ENCODE peak calls at places on chromosomes 5 and 9, in nine cellular contexts. B, R, A, C, G, I, H, E and T are unnamed samples.

GRCh38 chr5:15501057-15501791 is 1.2 kb downstream of the FBXL7 start:
- DNase-seq in I (peak; percentile 72), E (peak; percentile 86), G (peak; percentile 83), B (peak; percentile 78), H (peak; percentile 18), A (no peak), C (peak; percentile 86), R (no peak), T (no peak)

GRCh38 chr9:114771901-114772300 is 33.9 kb downstream of the TNFSF15 start:
- DNase-seq in E (no peak), B (no peak), R (no peak), I (peak; percentile 35), C (no peak), H (no peak), A (no peak), G (no peak), T (no peak)

GRCh38 chr9:98556511-98556910 is 152.2 kb downstream of the GABBR2 start:
- DNase-seq in R (no peak), I (no peak), B (no peak), C (peak; percentile 60), G (no peak), E (no peak), H (no peak), A (no peak), T (no peak)

GRCh38 chr5:95916687-95917085 is 45.0 kb downstream of the ELL2 start:
- DNase-seq in E (no peak), A (no peak), C (no peak), B (no peak), R (no peak), G (no peak), H (no peak), I (no peak), T (no peak)

GRCh38 chr5:119019431-119020348 is 31.3 kb upstream of the DTWD2 start:
- DNase-seq in I (no peak), B (no peak), E (no peak), A (no peak), H (no peak), C (no peak), R (no peak), G (no peak), T (no peak)

GRCh38 chr9:19229725-19230355 is 653 bp upstream of the DENND4C start:
- DNase-seq in E (peak; percentile 37), B (no peak), H (no peak), C (peak; percentile 94), A (no peak), R (no peak), I (no peak), G (no peak), T (no peak)

GRCh38 chr9:129138476-129139232 is 27.4 kb downstream of the PTPA start:
- DNase-seq in H (no peak), E (no peak), G (peak; percentile 79), C (peak; percentile 93), I (peak; percentile 78), A (no peak), B (peak; percentile 77), R (peak; percentile 62), T (no peak)

GRCh38 chr5:92519717-92520632 is 1061.0 kb downstream of the NR2F1-AS1 start:
- DNase-seq in E (no peak), C (no peak), G (peak; percentile 57), I (peak; percentile 58), A (no peak), B (peak; percentile 40), R (no peak), H (no peak), T (no peak)

GRCh38 chr5:158886957-158887356 is 212.8 kb downstream of the EBF1 start:
- DNase-seq in R (no peak), B (no peak), I (no peak), G (no peak), C (no peak), A (no peak), E (no peak), H (no peak), T (no peak)

GRCh38 chr9:120394058-120394669 is 185.8 kb downstream of the CDK5RAP2 start:
- DNase-seq in G (peak; percentile 97), C (peak; percentile 8), A (no peak), B (peak; percentile 97), H (no peak), E (peak; percentile 79), R (no peak), I (peak; percentile 96), T (peak; percentile 90)
- H3K4me3 ChIP-seq in G (no peak overlapping the region), C (no peak overlapping the region), A (no peak overlapping the region), B (no peak overlapping the region), H (no peak overlapping the region), E (peak overlapping the region; percentile 15), R (no peak overlapping the region), I (no peak overlapping the region), T (no peak overlapping the region)

DNA sequence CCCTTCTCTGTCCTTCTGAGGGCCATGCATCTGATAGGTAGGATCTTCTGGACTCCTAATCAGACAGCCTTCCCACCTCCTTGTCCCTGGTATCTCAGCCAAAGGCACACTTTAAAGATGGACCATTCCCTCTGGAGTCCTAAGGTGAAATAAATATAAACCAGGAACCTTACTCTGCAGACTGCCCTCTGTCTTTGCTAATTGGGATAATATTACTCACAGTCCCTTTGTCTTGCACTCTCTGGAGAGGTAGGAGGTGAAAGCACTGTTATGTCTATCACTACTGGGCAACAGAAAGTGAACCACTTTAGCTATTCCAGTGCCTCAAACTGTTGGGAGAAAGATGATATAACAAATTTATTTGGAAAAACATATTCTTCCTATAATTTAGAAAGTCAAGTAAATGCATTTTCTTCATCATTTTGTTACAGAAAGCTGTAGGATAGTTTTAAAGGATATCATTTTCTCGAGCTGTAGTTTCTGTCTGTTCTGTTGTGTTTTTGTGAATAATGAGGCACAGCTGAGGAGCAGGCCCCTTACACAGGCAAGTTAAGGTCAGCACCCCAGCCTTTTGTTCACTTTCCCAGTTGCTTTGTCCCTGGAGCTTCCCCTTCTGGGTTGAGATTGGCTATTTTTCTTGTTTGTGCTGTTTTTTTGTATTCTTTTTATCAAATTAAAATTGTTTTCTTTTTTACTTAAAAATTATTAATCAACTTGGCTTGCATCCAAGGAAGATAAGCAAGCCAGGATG is 213.6 kb upstream of the ACTBL2 start:
- DNase-seq in H (no peak), G (no peak), C (no peak), I (no peak), A (no peak), R (no peak), E (no peak), B (peak; percentile 37), T (no peak)
- H3K4me3 ChIP-seq in H (no peak overlapping the region), G (no peak overlapping the region), C (no peak overlapping the region), I (no peak overlapping the region), A (no peak overlapping the region), R (no peak overlapping the region), E (no peak overlapping the region), B (no peak overlapping the region), T (no peak overlapping the region)

DNA sequence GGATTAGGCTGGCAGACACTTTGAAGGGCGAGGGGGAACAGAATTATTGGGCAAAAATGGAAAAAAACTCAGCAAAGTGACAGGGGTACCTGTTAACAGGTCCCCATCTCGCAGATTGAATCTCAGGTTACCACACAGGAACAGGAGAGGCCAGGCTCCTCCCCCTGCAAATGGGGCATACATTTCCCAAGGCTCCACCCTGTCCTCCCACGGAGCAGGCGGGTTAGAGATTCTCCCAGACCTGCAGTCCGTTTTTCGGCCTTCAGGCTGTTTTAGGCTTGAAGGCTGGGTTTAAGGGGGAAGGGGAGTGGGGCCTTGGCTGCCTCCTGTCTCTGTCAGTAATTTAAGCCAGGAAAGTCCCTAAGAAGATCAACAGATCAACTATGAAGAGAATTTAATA is 42.7 kb downstream of the LRRC70 start:
- DNase-seq in E (no peak), C (no peak), B (no peak), H (no peak), I (no peak), G (no peak), R (no peak), A (no peak), T (no peak)
- H3K4me3 ChIP-seq in E (no peak overlapping the region), C (no peak overlapping the region), B (no peak overlapping the region), H (no peak overlapping the region), I (no peak overlapping the region), G (no peak overlapping the region), R (no peak overlapping the region), A (no peak overlapping the region), T (no peak overlapping the region)

GRCh38 chr9:124377551-124377950 is 37.7 kb downstream of the PSMB7 start:
- DNase-seq in H (no peak), G (no peak), I (no peak), E (no peak), A (no peak), B (no peak), R (no peak), C (no peak), T (no peak)

GRCh38 chr9:124381073-124381945 is 33.9 kb downstream of the PSMB7 start:
- DNase-seq in A (no peak), I (peak; percentile 65), B (no peak), C (no peak), G (peak; percentile 61), E (peak; percentile 27), H (no peak), R (no peak), T (no peak)

GRCh38 chr9:124376329-124376728 is 38.9 kb downstream of the PSMB7 start:
- DNase-seq in R (no peak), H (no peak), A (no peak), E (no peak), I (no peak), B (no peak), C (no peak), G (no peak), T (no peak)

GRCh38 chr9:124373851-124374250 is 41.4 kb downstream of the PSMB7 start:
- DNase-seq in H (no peak), A (no peak), C (no peak), B (no peak), I (no peak), G (no peak), R (no peak), E (no peak), T (no peak)

DNA sequence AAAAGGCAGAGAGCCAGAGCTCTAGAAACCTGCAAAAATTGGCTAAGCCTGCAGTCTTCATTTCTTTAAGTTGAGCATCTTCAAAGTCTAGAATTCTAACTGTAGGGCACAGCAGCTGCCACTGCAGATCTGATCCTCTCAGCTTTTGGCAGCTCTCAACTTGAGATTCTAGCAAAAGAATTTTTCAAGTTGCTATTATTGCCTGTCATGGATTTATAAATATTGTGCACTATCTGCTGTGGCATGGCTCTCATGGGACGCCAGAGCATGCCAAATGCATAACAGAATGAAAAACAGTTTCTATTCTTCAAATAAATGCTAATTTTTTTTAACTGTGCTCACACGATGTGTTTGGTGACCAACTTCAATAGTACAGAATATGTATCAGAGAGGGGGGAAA is 37.3 kb downstream of the PSMB7 start:
- DNase-seq in H (no peak), I (no peak), B (no peak), C (no peak), A (no peak), G (no peak), E (no peak), R (no peak), T (no peak)
- H3K4me3 ChIP-seq in H (no peak overlapping the region), I (no peak overlapping the region), B (no peak overlapping the region), C (no peak overlapping the region), A (no peak overlapping the region), G (no peak overlapping the region), E (no peak overlapping the region), R (no peak overlapping the region), T (no peak overlapping the region)